ENCODE peak calls at places on chromosomes 5 and 9, in seven cellular contexts. I is fibroblast of mammary gland, E is putamen, K is choroid plexus epithelial cell, J is sciatic nerve, M is AG04449, L is ACHN. A is an unnamed sample.

GRCh38 chr5:32951878-32952277 is 240.8 kb downstream of the NPR3 start:
- DNase-seq in I (no peak), E (no peak), K (no peak), J (no peak), M (no peak), L (no peak), A (no peak)

GRCh38 chr9:130327781-130328348 is 62.3 kb downstream of the HMCN2 start:
- DNase-seq in I (peak; percentile 82), E (no peak), K (peak; percentile 25), J (no peak), M (no peak), L (no peak), A (no peak)

GRCh38 chr9:99085949-99086948 is 18.7 kb upstream of the TGFBR1 start:
- DNase-seq in I (peak; percentile 86), E (no peak), K (peak; percentile 69), J (no peak), M (no peak), L (no peak), A (no peak)

GRCh38 chr5:4941957-4942830 is 197.9 kb upstream of the ADAMTS16 start:
- DNase-seq in I (no peak), E (no peak), K (no peak), J (peak; percentile 66), M (no peak), L (no peak), A (no peak)

GRCh38 chr9:75148551-75148950 is 60.2 kb downstream of the OSTF1 start:
- DNase-seq in I (peak; percentile 75), E (no peak), K (peak; percentile 97), J (no peak), M (peak; percentile 93), L (no peak), A (no peak)

GRCh38 chr5:23257656-23258055 is 249.8 kb upstream of the PRDM9 start:
- DNase-seq in I (peak; percentile 45), E (no peak), K (no peak), J (no peak), M (no peak), L (peak; percentile 7), A (peak; percentile 10)

GRCh38 chr5:121500262-121500792 is 351.4 kb upstream of the FTMT start:
- DNase-seq in I (no peak), E (no peak), K (no peak), J (no peak), M (no peak), L (peak; percentile 12), A (no peak)

GRCh38 chr9:27771803-27772545 is 198.7 kb upstream of the C9orf72 start:
- DNase-seq in I (no peak), E (no peak), K (peak; percentile 92), J (no peak), M (no peak), L (no peak), A (no peak)

GRCh38 chr5:135739383-135739961 is 95.0 kb upstream of the SLC25A48 start:
- DNase-seq in I (peak; percentile 4), E (no peak), K (peak; percentile 22), J (no peak), M (peak; percentile 7), L (no peak), A (no peak)

GRCh38 chr9:16207161-16207560 is 654.3 kb downstream of the CCDC171 start:
- DNase-seq in I (peak; percentile 74), E (no peak), K (peak; percentile 70), J (peak; percentile 77), M (no peak), L (no peak), A (no peak)

GRCh38 chr5:851553-851952 is 767 bp upstream of the ZDHHC11 start:
- DNase-seq in I (no peak), E (no peak), K (no peak), J (peak; percentile 49), M (no peak), L (no peak), A (no peak)

GRCh38 chr5:29518176-29518575 is 1675.3 kb upstream of the CDH6 start:
- DNase-seq in I (no peak), E (no peak), K (no peak), J (no peak), M (no peak), L (no peak), A (no peak)

GRCh38 chr9:128254855-128255759 is 20.7 kb downstream of the GOLGA2 start:
- DNase-seq in I (peak; percentile 42), E (no peak), K (peak; percentile 59), J (peak; percentile 79), M (no peak), L (peak; percentile 51), A (peak; percentile 22)

GRCh38 chr5:126780165-126780827 is 3.4 kb downstream of the LMNB1 start:
- DNase-seq in I (peak; percentile 83), E (peak; percentile 69), K (peak; percentile 89), J (no peak), M (no peak), L (peak; percentile 59), A (no peak)

GRCh38 chr9:95316794-95317118 is 753 bp downstream of the FANCC start:
- DNase-seq in I (peak; percentile 64), E (no peak), K (peak; percentile 37), J (peak; percentile 76), M (no peak), L (peak; percentile 84), A (no peak)

GRCh38 chr5:65969539-65970393 is 43.4 kb downstream of the ERBIN start:
- DNase-seq in I (no peak), E (no peak), K (no peak), J (no peak), M (no peak), L (no peak), A (no peak)

GRCh38 chr5:140342287-140342686 is 4.1 kb downstream of the HBEGF start:
- DNase-seq in I (no peak), E (no peak), K (no peak), J (no peak), M (no peak), L (no peak), A (no peak)

GRCh38 chr9:107489687-107490605 is at the start of gene KLF4:
- DNase-seq in I (peak; percentile 92), E (peak; percentile 87), K (peak; percentile 96), J (peak; percentile 96), M (peak; percentile 40), L (peak; percentile 85), A (no peak)

GRCh38 chr5:150081541-150082283 is 4.6 kb downstream of the CSF1R start:
- DNase-seq in I (no peak), E (peak; percentile 39), K (no peak), J (peak; percentile 79), M (no peak), L (no peak), A (no peak)

GRCh38 chr5:120615967-120616645 is 152.0 kb downstream of the PRR16 start:
- DNase-seq in I (peak; percentile 92), E (no peak), K (peak; percentile 94), J (no peak), M (peak; percentile 71), L (peak; percentile 67), A (no peak)

GRCh38 chr9:21589344-21590056 is 107.4 kb upstream of the IFNE start:
- DNase-seq in I (no peak), E (no peak), K (no peak), J (no peak), M (no peak), L (no peak), A (no peak)

GRCh38 chr5:458547-459353 is 15.8 kb downstream of the EXOC3 start:
- DNase-seq in I (peak; percentile 64), E (no peak), K (peak; percentile 51), J (peak; percentile 47), M (no peak), L (no peak), A (no peak)

GRCh38 chr5:124481419-124481818 is 265.0 kb downstream of the ZNF608 start:
- DNase-seq in I (no peak), E (no peak), K (no peak), J (no peak), M (no peak), L (no peak), A (no peak)

GRCh38 chr9:114829686-114830085 is 23.8 kb upstream of the TNFSF15 start:
- DNase-seq in I (no peak), E (no peak), K (no peak), J (no peak), M (no peak), L (no peak), A (no peak)

GRCh38 chr5:176816791-176817272 is 6.5 kb downstream of the UNC5A start:
- DNase-seq in I (no peak), E (no peak), K (no peak), J (no peak), M (no peak), L (no peak), A (no peak)

GRCh38 chr9:107933042-107933441 is 443.5 kb upstream of the KLF4 start:
- DNase-seq in I (peak; percentile 63), E (no peak), K (peak; percentile 48), J (no peak), M (no peak), L (no peak), A (no peak)

GRCh38 chr5:175642998-175643397 is 14.9 kb upstream of the HRH2 start:
- DNase-seq in I (no peak), E (no peak), K (no peak), J (no peak), M (no peak), L (no peak), A (no peak)

GRCh38 chr9:114690308-114690707 is 8.3 kb upstream of the TEX48 start:
- DNase-seq in I (no peak), E (no peak), K (no peak), J (no peak), M (no peak), L (peak; percentile 74), A (no peak)

GRCh38 chr5:93899026-93899600 is 157.7 kb upstream of the POU5F2 start:
- DNase-seq in I (peak; percentile 11), E (no peak), K (peak; percentile 13), J (no peak), M (no peak), L (peak; percentile 24), A (no peak)

A was measured in Panc1.